ENCODE peak calls at places on chromosome 7, in six cellular contexts. W is stimulated activated CD4-positive, alpha-beta T cell treated with anti-CD3 and anti-CD28 coated beads, Interleukin-2, amount 100 ng/mL, for 48 hours; Y is T-helper 2 cell; E is retina; X is GM23338; O is HT-29. C is an unnamed sample.
A peak's percentile ranks its signal among the peaks of the same experiment; 100 is the strongest.

GRCh38 chr7:78828317-78828716 is 625.1 kb downstream of the MAGI2 start:
- DNase-seq in W (no peak), Y (no peak), E (no peak), X (no peak), O (no peak), C (no peak)

GRCh38 chr7:84548366-84549085 is 353.9 kb upstream of the SEMA3A start:
- DNase-seq in W (no peak), Y (no peak), E (peak; percentile 17), X (peak; percentile 60), O (no peak), C (peak; percentile 69)

GRCh38 chr7:27197137-27198042 is 2.5 kb downstream of the HOXA13 start:
- DNase-seq in W (no peak), Y (no peak), E (no peak), X (no peak), O (peak; percentile 83), C (no peak)

GRCh38 chr7:118352854-118353453 is 128.4 kb downstream of the ANKRD7 start:
- DNase-seq in W (no peak), Y (no peak), E (no peak), X (peak; percentile 32), O (peak; percentile 63), C (peak; percentile 43)

GRCh38 chr7:73487486-73487885 is 34.6 kb downstream of the BAZ1B start:
- DNase-seq in W (no peak), Y (no peak), E (no peak), X (no peak), O (no peak), C (no peak)

GRCh38 chr7:83161186-83161585 is 1.5 kb downstream of the PCLO start:
- DNase-seq in W (no peak), Y (no peak), E (no peak), X (peak; percentile 49), O (no peak), C (peak; percentile 5)

GRCh38 chr7:95874129-95874528 is 101.8 kb downstream of the DYNC1I1 start:
- DNase-seq in W (no peak), Y (no peak), E (no peak), X (no peak), O (no peak), C (no peak)

GRCh38 chr7:14734839-14735321 is 167.7 kb downstream of the DGKB start:
- DNase-seq in W (no peak), Y (no peak), E (no peak), X (peak; percentile 92), O (no peak), C (no peak)

GRCh38 chr7:45482451-45482850 is 91.7 kb upstream of the ADCY1 start:
- DNase-seq in W (no peak), Y (no peak), E (no peak), X (no peak), O (no peak), C (no peak)

GRCh38 chr7:22109761-22110160 is 164.1 kb upstream of the CDCA7L start:
- DNase-seq in W (peak; percentile 18), Y (no peak), E (no peak), X (peak; percentile 82), O (peak; percentile 43), C (peak; percentile 20)

GRCh38 chr7:151330181-151330580 is 11.4 kb upstream of the NUB1 start:
- DNase-seq in W (no peak), Y (no peak), E (no peak), X (no peak), O (no peak), C (no peak)

GRCh38 chr7:124603066-124603465 is 162.5 kb downstream of the GPR37 start:
- DNase-seq in W (no peak), Y (no peak), E (no peak), X (no peak), O (no peak), C (peak; percentile 24)

GRCh38 chr7:17640730-17641377 is 299.4 kb downstream of the SNX13 start:
- DNase-seq in W (peak; percentile 15), Y (no peak), E (peak; percentile 36), X (peak; percentile 84), O (peak; percentile 63), C (no peak)

GRCh38 chr7:12386237-12386839 is 17.3 kb downstream of the VWDE start:
- DNase-seq in W (no peak), Y (no peak), E (peak; percentile 65), X (no peak), O (no peak), C (no peak)

C was measured in NCI-H226.